ENCODE peak calls at places on chromosomes 16 and 17, in four cellular contexts. X is K562, U is WTC11, O is HepG2. S is an unnamed sample.

GRCh38 chr16:30049871-30050270 is 15.7 kb upstream of the ALDOA start:
- DNase-seq in O (no peak), X (no peak), U (no peak), S (no peak)

GRCh38 chr16:3577302-3577752 is at the start of gene NLRC3:
- DNase-seq in U (no peak), X (no peak), O (no peak), S (no peak)

GRCh38 chr17:6539871-6540270 is 16.5 kb downstream of the PITPNM3 start:
- DNase-seq in O (no peak), X (no peak), U (no peak), S (no peak)

GRCh38 chr17:62780951-62781350 is 27.2 kb downstream of the MARCHF10 start:
- DNase-seq in X (no peak), O (no peak), U (no peak), S (no peak)

GRCh38 chr17:80861360-80861861 is 130.2 kb upstream of the CHMP6 start:
- DNase-seq in O (no peak), U (no peak), X (no peak), S (no peak)

GRCh38 chr16:48612621-48613020 is 2.6 kb upstream of the N4BP1 start:
- DNase-seq in X (no peak), U (no peak), O (no peak), S (no peak)

GRCh38 chr16:6204941-6205340 is 1107.3 kb upstream of the EEF2KMT start:
- DNase-seq in X (no peak), O (no peak), U (no peak), S (no peak)

GRCh38 chr17:82243648-82244412 is 15.0 kb downstream of the SLC16A3 start:
- DNase-seq in O (no peak), U (no peak), X (no peak), S (no peak)

GRCh38 chr16:85553436-85554113 is 59.5 kb upstream of the GSE1 start:
- DNase-seq in X (no peak), O (peak), U (peak), S (peak)

GRCh38 chr17:69506489-69506888 is 92.0 kb downstream of the MAP2K6 start:
- DNase-seq in U (no peak), O (peak), X (no peak), S (no peak)

GRCh38 chr16:85551319-85551978 is 61.7 kb upstream of the GSE1 start:
- DNase-seq in X (no peak), O (no peak), U (no peak), S (no peak)

GRCh38 chr17:3886776-3887175 is 6.1 kb downstream of the CAMKK1 start:
- DNase-seq in U (no peak), X (no peak), O (no peak), S (no peak)

GRCh38 chr17:45934044-45934979 is 40.0 kb downstream of the MAPT start:
- DNase-seq in O (no peak), X (no peak), U (no peak), S (no peak)

GRCh38 chr17:48392836-48393235 is 37.2 kb downstream of the SKAP1 start:
- DNase-seq in X (no peak), O (no peak), U (no peak), S (no peak)

GRCh38 chr16:47873434-47873833 is 282.4 kb downstream of the ABCC12 start:
- DNase-seq in O (peak), X (peak), U (peak), S (no peak)

GRCh38 chr17:57283203-57283971 is 27.1 kb downstream of the MSI2 start:
- DNase-seq in X (no peak), O (no peak), U (no peak), S (no peak)

GRCh38 chr17:63140255-63140654 is 174.2 kb downstream of the TANC2 start:
- DNase-seq in U (no peak), O (no peak), X (no peak), S (no peak)

GRCh38 chr16:56289412-56289811 is 98.1 kb downstream of the GNAO1 start:
- DNase-seq in U (no peak), X (no peak), O (no peak), S (no peak)

GRCh38 chr16:66223176-66223780 is 143.2 kb upstream of the CDH5 start:
- DNase-seq in O (no peak), X (no peak), U (no peak), S (no peak)

GRCh38 chr17:40399185-40399584 is 18.5 kb downstream of the TOP2A start:
- DNase-seq in X (peak), O (peak), U (no peak), S (peak)

GRCh38 chr17:7460850-7461660 is 16.2 kb downstream of the CHRNB1 start:
- DNase-seq in O (no peak), U (peak), X (no peak), S (no peak)

GRCh38 chr17:48439875-48440505 is 10.0 kb upstream of the SKAP1 start:
- DNase-seq in U (no peak), O (no peak), X (peak), S (no peak)

GRCh38 chr16:81053761-81054160 is 18.1 kb downstream of the ATMIN start:
- DNase-seq in U (no peak), O (no peak), X (no peak), S (no peak)

GRCh38 chr16:67404740-67405226 is 11.5 kb upstream of the TPPP3 start:
- DNase-seq in U (no peak), O (no peak), X (no peak), S (peak)

GRCh38 chr17:32546031-32546444 is 59.2 kb downstream of the CDK5R1 start:
- DNase-seq in O (no peak), X (no peak), U (peak), S (no peak)

GRCh38 chr17:56908061-56908542 is 5.7 kb downstream of the TRIM25 start:
- DNase-seq in U (no peak), O (no peak), X (no peak), S (no peak)

GRCh38 chr16:67481561-67482259 is 753 bp upstream of the ATP6V0D1 start:
- DNase-seq in X (no peak), U (no peak), O (peak), S (no peak)

GRCh38 chr17:74212262-74212912 is 984 bp upstream of the TTYH2 start:
- DNase-seq in U (peak), X (peak), O (no peak), S (no peak)

GRCh38 chr17:74211929-74212261 is 1.5 kb upstream of the TTYH2 start:
- DNase-seq in U (no peak), O (no peak), X (no peak), S (no peak)

GRCh38 chr17:74212913-74213791 is at the start of gene TTYH2:
- DNase-seq in U (peak), O (peak), X (peak), S (peak)

GRCh38 chr17:74210191-74211140 is 2.9 kb upstream of the TTYH2 start:
- DNase-seq in U (peak), O (peak), X (peak), S (peak)

GRCh38 chr17:74211141-74211928 is 2.0 kb upstream of the TTYH2 start:
- DNase-seq in O (no peak), X (no peak), U (peak), S (no peak)
- TF ChIP-seq SP1 in O (no peak), X (no peak), U (peak), S (no peak)

DNA sequence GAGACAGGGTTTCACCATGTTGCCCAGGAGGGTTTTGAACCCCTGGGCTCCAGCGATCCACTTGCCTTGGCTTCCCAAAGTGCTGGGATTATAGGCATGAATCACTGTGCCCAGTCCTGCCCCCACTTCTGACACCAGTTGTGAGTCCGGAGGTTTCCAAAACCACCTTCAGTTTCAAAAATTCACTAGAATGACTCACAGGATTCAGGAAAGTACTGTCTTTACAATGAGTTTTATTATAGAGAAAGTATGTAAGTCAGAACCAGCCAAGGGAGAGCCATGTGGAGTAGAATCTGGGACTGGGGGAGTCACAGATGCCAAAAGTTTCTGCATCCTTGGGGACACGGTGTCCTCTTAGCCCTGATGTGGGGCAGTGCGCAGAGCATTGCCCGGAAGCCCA is 55.1 kb downstream of the PLD6 start:
- DNase-seq in O (no peak), U (no peak), X (no peak), S (no peak)
- TF ChIP-seq ATF3 in O (no peak), U (no peak), X (no peak), S (no peak)

GRCh38 chr17:34913001-34913400 is 48.3 kb downstream of the CCT6B start:
- DNase-seq in U (no peak), O (no peak), X (no peak), S (no peak)

GRCh38 chr17:34917381-34917780 is 43.9 kb downstream of the CCT6B start:
- DNase-seq in O (no peak), X (no peak), U (no peak), S (no peak)

GRCh38 chr17:34916120-34916519 is 45.1 kb downstream of the CCT6B start:
- DNase-seq in U (no peak), O (no peak), X (no peak), S (no peak)
- TF ChIP-seq SP1 in U (no peak), O (no peak), X (no peak), S (no peak)

GRCh38 chr17:39212200-39212810 is 12.2 kb downstream of the RPL19 start:
- DNase-seq in O (no peak), U (no peak), X (no peak), S (no peak)
- TF ChIP-seq ATF3 in O (no peak), U (no peak), X (no peak), S (no peak)

DNA sequence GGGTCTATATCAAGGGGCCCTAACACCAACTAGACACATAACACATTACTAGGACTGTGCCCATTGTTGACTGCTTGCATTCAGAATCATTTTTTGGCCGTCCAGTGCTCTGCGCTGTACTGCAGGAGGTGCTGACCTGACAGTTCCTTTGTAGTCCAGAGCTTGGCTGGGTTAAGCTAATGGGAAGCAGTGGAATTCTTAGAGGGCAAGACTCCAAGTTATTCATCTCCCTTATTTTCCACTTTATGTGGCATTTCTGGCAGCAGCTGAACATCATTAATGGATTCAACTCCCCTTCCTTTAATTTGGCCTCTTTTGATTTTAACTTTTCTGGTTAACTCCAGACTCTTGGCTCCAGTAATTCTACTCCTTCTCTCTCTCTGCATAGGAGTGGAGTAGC is 351.7 kb downstream of the CDH8 start:
- DNase-seq in X (no peak), U (no peak), O (no peak), S (no peak)
- TF ChIP-seq SP1 in X (no peak), U (no peak), O (no peak), S (no peak)

S was measured in HCT116.